ENCODE peak calls at places on chromosome 19, in six cellular contexts. Y is T-helper 2 cell, O is GM23338, A is left cardiac atrium, E is glutamatergic neuron, J is D721Med. Z is an unnamed sample.

GRCh38 chr19:55098716-55099556 is 18.5 kb downstream of the PPP1R12C start:
- DNase-seq in Y (no peak), E (peak), J (no peak), A (peak), O (no peak), Z (no peak)

GRCh38 chr19:58466760-58467589 is at the start of gene ZNF324:
- DNase-seq in A (peak), Y (peak), O (peak), J (peak), E (peak), Z (peak)

GRCh38 chr19:50362030-50362412 is 3.4 kb downstream of the NAPSA start:
- DNase-seq in O (no peak), Y (no peak), A (no peak), E (no peak), J (no peak), Z (no peak)

GRCh38 chr19:5967994-5968430 is 9.9 kb downstream of the RANBP3 start:
- DNase-seq in J (peak), O (peak), A (no peak), Y (peak), E (peak), Z (peak)

GRCh38 chr19:35436477-35437141 is 11.4 kb upstream of the FFAR2 start:
- DNase-seq in Y (no peak), A (peak), J (no peak), O (no peak), E (no peak), Z (peak)

GRCh38 chr19:48806818-48807589 is 3.8 kb downstream of the BCAT2 start:
- DNase-seq in A (no peak), O (peak), E (peak), Y (no peak), J (no peak), Z (peak)

GRCh38 chr19:55678121-55678671 is 3.2 kb downstream of the EPN1 start:
- DNase-seq in O (no peak), J (no peak), E (no peak), A (no peak), Y (no peak), Z (no peak)

GRCh38 chr19:38262585-38263268 is 1.6 kb upstream of the SPINT2 start:
- DNase-seq in Y (no peak), O (peak), E (no peak), J (no peak), A (no peak), Z (no peak)

GRCh38 chr19:30006206-30006605 is 64.2 kb downstream of the URI1 start:
- DNase-seq in O (no peak), E (no peak), Y (no peak), J (no peak), A (no peak), Z (no peak)

GRCh38 chr19:46376241-46377153 is 29.6 kb downstream of the PPP5C start:
- DNase-seq in A (no peak), J (no peak), O (no peak), Y (no peak), E (no peak), Z (no peak)

GRCh38 chr19:15101479-15102082 is 5.6 kb upstream of the SYDE1 start:
- DNase-seq in J (no peak), A (no peak), E (peak), O (peak), Y (peak), Z (peak)

GRCh38 chr19:56084835-56085536 is 36.1 kb downstream of the ZNF787 start:
- DNase-seq in A (no peak), Y (no peak), J (no peak), E (no peak), O (no peak), Z (no peak)

GRCh38 chr19:34732548-34733255 is 1.3 kb upstream of the ZNF181 start:
- DNase-seq in A (peak), Y (no peak), O (peak), J (no peak), E (no peak), Z (no peak)

GRCh38 chr19:18915639-18916038 is 3.5 kb downstream of the COPE start:
- DNase-seq in Y (peak), J (no peak), A (no peak), O (peak), E (peak), Z (peak)

GRCh38 chr19:39532233-39533002 is at the start of gene EID2B:
- DNase-seq in Y (peak), A (peak), O (peak), E (peak), J (peak), Z (peak)

GRCh38 chr19:5250127-5250659 is 90.4 kb downstream of the PTPRS start:
- DNase-seq in Y (no peak), O (no peak), A (peak), J (no peak), E (no peak), Z (no peak)

GRCh38 chr19:30480097-30480496 is 107.9 kb downstream of the ZNF536 start:
- DNase-seq in O (no peak), A (no peak), J (no peak), E (no peak), Y (no peak), Z (no peak)

GRCh38 chr19:6238256-6238642 is 41.5 kb downstream of the MLLT1 start:
- DNase-seq in E (no peak), O (no peak), Y (peak), J (no peak), A (no peak), Z (peak)

GRCh38 chr19:49421039-49421877 is 2.0 kb downstream of the PTH2 start:
- DNase-seq in O (peak), Y (no peak), E (peak), J (peak), A (peak), Z (peak)

GRCh38 chr19:16921766-16922591 is 33.2 kb downstream of the F2RL3 start:
- DNase-seq in A (no peak), O (no peak), Y (no peak), E (no peak), J (no peak), Z (no peak)

GRCh38 chr19:32719611-32720059 is at the start of gene TDRD12:
- DNase-seq in E (no peak), J (no peak), O (peak), Y (no peak), A (no peak), Z (no peak)

GRCh38 chr19:6087074-6087506 is 23.2 kb downstream of the RFX2 start:
- DNase-seq in O (peak), A (no peak), Y (no peak), J (no peak), E (peak), Z (peak)

GRCh38 chr19:926595-927043 is 784 bp downstream of the ARID3A start:
- DNase-seq in O (peak), E (no peak), J (no peak), Y (no peak), A (peak), Z (no peak)

GRCh38 chr19:6457958-6458694 is 1.5 kb downstream of the SLC25A23 start:
- DNase-seq in Y (no peak), E (no peak), A (no peak), O (no peak), J (no peak), Z (no peak)

GRCh38 chr19:5948697-5949564 is 29.0 kb downstream of the RANBP3 start:
- DNase-seq in J (no peak), E (no peak), Y (no peak), A (no peak), O (no peak), Z (no peak)

Z was measured in lung microvascular endothelial cell.